ENCODE peak calls at places on chromosomes 5 and 9, in six cellular contexts. D is sigmoid colon, L is neural progenitor cell, A is fibroblast of lung, K is AG04450, U is prostate gland. H is an unnamed sample.

GRCh38 chr5:59034498-59035186 is 451.8 kb downstream of the RAB3C start:
- DNase-seq in K (no peak), L (peak), U (peak), D (no peak), A (peak), H (peak)

GRCh38 chr5:124658867-124659557 is 87.4 kb downstream of the ZNF608 start:
- DNase-seq in L (no peak), U (no peak), K (no peak), D (no peak), A (no peak), H (no peak)

GRCh38 chr9:38346811-38347735 is 45.4 kb upstream of the ALDH1B1 start:
- DNase-seq in L (peak), K (no peak), D (peak), A (no peak), U (no peak), H (no peak)

GRCh38 chr5:149645236-149645635 is 63.9 kb downstream of the ARHGEF37 start:
- DNase-seq in U (no peak), L (no peak), K (no peak), A (no peak), D (peak), H (no peak)

GRCh38 chr5:98927988-98928801 is 612 bp downstream of the CHD1 start:
- DNase-seq in A (peak), D (peak), K (no peak), L (peak), U (peak), H (no peak)

GRCh38 chr9:16238730-16239129 is 631.7 kb downstream of the BNC2 start:
- DNase-seq in D (no peak), K (no peak), L (no peak), U (no peak), A (no peak), H (no peak)

GRCh38 chr9:98805506-98806272 is 1.8 kb upstream of the GALNT12 start:
- DNase-seq in U (peak), K (peak), A (peak), L (no peak), D (no peak), H (peak)

GRCh38 chr5:148168246-148168645 is at the start of gene SPINK14:
- DNase-seq in K (no peak), L (no peak), D (no peak), A (no peak), U (no peak), H (no peak)

DNA sequence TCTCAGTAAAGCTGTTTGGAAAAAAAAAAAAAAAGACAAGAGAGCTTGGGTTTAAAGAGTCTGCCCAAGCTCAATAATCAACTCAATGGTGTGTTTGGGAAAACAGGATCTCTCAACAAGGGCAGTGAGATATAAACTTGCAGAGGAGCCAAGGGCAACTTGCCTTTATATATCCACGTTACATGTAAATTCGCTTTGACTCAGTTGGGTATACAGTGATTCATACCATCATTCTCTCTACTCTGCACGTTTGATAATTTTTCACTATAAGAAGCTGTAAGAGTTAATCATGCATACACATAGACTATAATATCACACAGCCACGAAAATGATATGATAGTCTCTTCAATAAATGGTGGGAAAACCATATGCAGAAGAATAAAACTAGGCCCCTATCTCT is 24.9 kb downstream of the ADAM19 start:
- DNase-seq in K (no peak), A (no peak), U (no peak), D (no peak), L (no peak), H (no peak)
- H3K4me3 ChIP-seq in K (no peak), A (no peak), U (no peak), D (no peak), L (no peak), H (no peak)

GRCh38 chr9:85715587-85715986 is 26.2 kb downstream of the AGTPBP1 start:
- DNase-seq in U (no peak), K (no peak), D (no peak), A (no peak), L (no peak), H (no peak)

GRCh38 chr9:85713897-85714296 is 27.9 kb downstream of the AGTPBP1 start:
- DNase-seq in K (no peak), D (no peak), A (peak), U (no peak), L (no peak), H (no peak)

GRCh38 chr9:85717220-85717619 is 24.5 kb downstream of the AGTPBP1 start:
- DNase-seq in L (no peak), U (no peak), A (no peak), D (no peak), K (no peak), H (no peak)

GRCh38 chr9:85716031-85716877 is 25.5 kb downstream of the AGTPBP1 start:
- DNase-seq in D (no peak), K (no peak), L (no peak), A (peak), U (no peak), H (no peak)
- TF ChIP-seq CTCF in D (no peak), K (peak), L (peak), A (peak), U (no peak), H (peak)

GRCh38 chr5:38697013-38697412 is 140.6 kb upstream of the LIFR start:
- DNase-seq in L (peak), A (peak), U (no peak), D (no peak), K (no peak), H (no peak)
- H3K4me3 ChIP-seq in L (no peak), A (no peak), U (no peak), D (no peak), K (no peak), H (no peak)

DNA sequence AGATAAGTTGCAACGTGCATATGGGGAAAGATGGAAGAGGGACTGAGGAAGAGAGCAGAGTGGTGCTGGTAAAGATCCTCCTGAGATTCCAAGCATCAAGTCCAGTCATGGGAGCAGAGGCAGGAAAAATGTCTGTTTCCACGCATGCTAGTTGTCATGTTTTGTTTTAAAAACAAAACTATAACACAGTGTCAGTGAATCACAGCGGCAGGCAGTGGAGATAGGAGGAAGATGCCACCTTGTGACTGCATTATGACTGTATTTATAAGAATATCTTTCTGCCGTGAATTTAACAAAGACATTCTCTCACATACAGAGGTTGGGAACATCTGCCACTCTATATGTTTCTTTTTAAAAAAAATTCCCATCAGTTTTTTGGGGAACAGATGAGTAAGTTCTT is 3.7 kb upstream of the SVEP1 start:
- DNase-seq in A (no peak), D (no peak), U (no peak), L (no peak), K (no peak), H (no peak)
- TF ChIP-seq CTCF in A (peak), D (no peak), U (no peak), L (no peak), K (peak), H (peak)

GRCh38 chr5:147065071-147065470 is 169.8 kb upstream of the STK32A start:
- DNase-seq in A (no peak), U (no peak), D (no peak), L (no peak), K (no peak), H (no peak)
- H3K4me3 ChIP-seq in A (no peak), U (no peak), D (no peak), L (no peak), K (no peak), H (no peak)

DNA sequence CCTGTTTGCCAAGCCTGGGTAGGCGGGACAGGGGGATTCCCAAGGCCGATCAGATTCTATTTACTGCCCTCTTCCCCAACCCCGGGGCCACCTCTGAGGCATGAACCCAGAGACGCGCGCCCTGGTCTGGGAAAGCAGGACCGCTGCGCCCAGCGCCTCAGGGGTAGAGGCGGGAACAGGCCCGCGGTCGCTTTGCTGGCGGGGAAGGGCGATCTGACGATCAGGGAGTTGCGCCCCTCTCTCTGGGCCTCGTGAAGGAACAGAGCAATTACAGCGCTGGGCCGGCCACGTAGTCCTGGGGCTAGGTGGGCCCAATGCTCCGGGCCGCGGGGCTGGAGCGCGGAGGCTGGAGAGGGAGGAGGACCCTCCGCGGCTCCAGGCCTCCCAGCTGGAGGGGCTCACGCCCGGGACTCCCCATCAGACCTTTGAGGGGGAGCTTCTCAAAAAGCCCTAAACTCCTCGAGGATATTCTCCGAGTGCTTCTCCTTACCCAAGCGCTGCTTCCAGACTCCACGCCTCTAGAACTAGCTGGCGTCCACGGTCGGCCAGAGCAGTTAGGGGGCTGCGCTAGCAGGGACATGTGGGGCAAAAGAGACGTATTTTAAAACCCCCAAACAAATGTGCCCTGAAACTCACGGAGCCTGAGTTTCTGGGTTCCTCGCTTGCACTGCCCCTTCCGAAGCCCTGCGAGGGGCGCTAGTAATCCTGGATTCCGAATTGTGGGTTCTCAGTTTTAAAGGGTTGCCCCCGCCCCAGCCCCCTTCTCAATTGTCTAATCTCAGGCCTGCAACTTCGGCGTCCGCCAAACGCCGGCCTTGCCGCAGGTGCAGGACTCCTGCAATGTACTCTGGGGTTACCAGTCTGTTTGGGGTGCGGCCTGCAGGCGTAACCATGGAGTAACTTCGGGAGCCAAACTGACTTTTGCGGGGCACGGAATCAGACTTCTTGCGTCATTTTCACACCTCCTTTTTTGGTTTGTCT is 57.6 kb downstream of the TMEM174 start:
- DNase-seq in L (peak), A (no peak), K (no peak), U (no peak), D (no peak), H (no peak)
- TF ChIP-seq CTCF in L (peak), A (no peak), K (no peak), U (no peak), D (no peak), H (no peak)

GRCh38 chr9:88651682-88652633 is 117.0 kb downstream of the NXNL2 start:
- DNase-seq in L (no peak), U (peak), A (peak), K (peak), D (peak), H (no peak)
- H3K4me3 ChIP-seq in L (no peak), U (no peak), A (no peak), K (peak), D (no peak), H (no peak)

DNA sequence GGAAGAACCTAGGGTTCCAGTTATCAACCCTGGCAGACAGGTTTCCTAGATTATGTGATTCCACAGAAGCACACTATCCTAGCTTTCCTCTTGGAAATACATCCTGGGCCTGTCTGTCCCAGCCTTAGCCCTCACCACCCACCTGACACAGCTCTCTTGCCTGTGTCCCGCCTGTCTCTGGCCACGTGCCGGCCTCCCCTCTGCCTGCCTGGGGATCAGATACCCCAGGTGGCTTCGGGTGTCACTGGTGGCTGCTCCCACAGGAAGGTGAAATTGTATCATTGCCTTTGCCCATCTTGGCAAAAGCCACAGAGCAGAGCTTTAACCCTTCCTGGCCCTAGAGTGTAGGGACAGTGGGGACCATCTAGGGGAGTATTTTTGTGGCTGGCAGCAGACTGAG is 6.2 kb downstream of the COL27A1 start:
- DNase-seq in A (no peak), U (no peak), L (no peak), K (no peak), D (no peak), H (no peak)
- TF ChIP-seq CTCF in A (no peak), U (no peak), L (no peak), K (no peak), D (no peak), H (no peak)

GRCh38 chr9:23659346-23660006 is 166.6 kb downstream of the ELAVL2 start:
- DNase-seq in A (no peak), K (no peak), D (no peak), L (no peak), U (no peak), H (no peak)
- H3K4me3 ChIP-seq in A (no peak), K (no peak), D (no peak), L (no peak), U (no peak), H (no peak)

H was measured in LNCaP clone FGC.